ENCODE peak calls at places on chromosomes 6 and 20, in eight cellular contexts. O, U, I, V, Q, E, X and F are unnamed samples.

GRCh38 chr20:12371955-12372354 is 454.3 kb downstream of the BTBD3 start:
- DNase-seq in I (no peak), E (no peak), X (no peak), O (no peak), U (no peak), V (no peak), Q (no peak), F (no peak)

GRCh38 chr6:155818698-155819097 is 363.1 kb upstream of the NOX3 start:
- DNase-seq in I (no peak), O (no peak), U (no peak), E (no peak), V (no peak), Q (no peak), X (no peak), F (no peak)

GRCh38 chr6:96110878-96111277 is 95.1 kb downstream of the FUT9 start:
- DNase-seq in E (no peak), O (no peak), X (peak), U (no peak), V (no peak), I (no peak), Q (no peak), F (no peak)

GRCh38 chr20:1417273-1417672 is 24.4 kb upstream of the FKBP1A start:
- DNase-seq in U (no peak), Q (no peak), O (peak), V (no peak), I (no peak), X (peak), E (peak), F (no peak)

GRCh38 chr6:134529921-134530320 is 212.0 kb upstream of the SGK1 start:
- DNase-seq in O (peak), E (peak), V (no peak), U (no peak), X (peak), Q (no peak), I (no peak), F (no peak)

GRCh38 chr6:11467364-11467763 is 70.2 kb upstream of the TMEM170B start:
- DNase-seq in I (no peak), V (no peak), X (no peak), O (no peak), E (no peak), U (no peak), Q (no peak), F (no peak)

GRCh38 chr6:169619650-169620049 is 82.2 kb downstream of the WDR27 start:
- DNase-seq in U (no peak), V (peak), O (peak), E (peak), X (peak), I (no peak), Q (no peak), F (no peak)

GRCh38 chr6:6386010-6386409 is 65.5 kb upstream of the F13A1 start:
- DNase-seq in E (no peak), X (peak), V (no peak), U (no peak), I (no peak), Q (no peak), O (no peak), F (peak)

GRCh38 chr20:59948828-59949720 is 8.9 kb downstream of the FAM217B start:
- DNase-seq in V (peak), Q (no peak), I (peak), U (peak), X (peak), O (peak), E (peak), F (peak)

GRCh38 chr6:16929814-16930213 is 168.6 kb upstream of the ATXN1 start:
- DNase-seq in V (peak), X (peak), E (no peak), O (peak), Q (no peak), U (peak), I (no peak), F (no peak)

GRCh38 chr6:13354331-13355042 is 26.1 kb upstream of the TBC1D7 start:
- DNase-seq in O (peak), U (no peak), V (peak), Q (no peak), E (peak), X (peak), I (peak), F (peak)

GRCh38 chr6:150719099-150719767 is 119.5 kb downstream of the PLEKHG1 start:
- DNase-seq in X (peak), E (no peak), V (no peak), O (peak), Q (no peak), U (no peak), I (no peak), F (no peak)

GRCh38 chr6:159969204-159969912 is 476 bp downstream of the IGF2R start:
- DNase-seq in V (no peak), U (no peak), O (peak), X (no peak), E (no peak), Q (peak), I (no peak), F (peak)

GRCh38 chr6:53290547-53291510 is 57.9 kb downstream of the ELOVL5 start:
- DNase-seq in X (no peak), Q (no peak), O (no peak), I (no peak), U (no peak), V (peak), E (no peak), F (no peak)

GRCh38 chr20:37406010-37406998 is 60.4 kb downstream of the SRC start:
- DNase-seq in I (no peak), V (no peak), Q (peak), E (peak), O (peak), U (no peak), X (peak), F (peak)